ENCODE peak calls at places on chromosome 11, in seven cellular contexts. E is HCT116, M is H1, A is K562, N is SK-N-SH, P is GM12878, J is HepG2. B is an unnamed sample.

GRCh38 chr11:116312560-116313340 is 460.0 kb downstream of the BUD13 start:
- DNase-seq in E (no peak), M (peak), A (no peak), N (peak), P (no peak), J (no peak), B (peak)

GRCh38 chr11:125901872-125902271 is 1.1 kb downstream of the PUS3 start:
- DNase-seq in E (no peak), M (no peak), A (no peak), N (no peak), P (no peak), J (no peak), B (no peak)

GRCh38 chr11:43504316-43504950 is 145.7 kb downstream of the TTC17 start:
- DNase-seq in E (peak), M (peak), A (peak), N (peak), P (no peak), J (peak), B (peak)

GRCh38 chr11:72786305-72787261 is 7.3 kb downstream of the STARD10 start:
- DNase-seq in E (no peak), M (no peak), A (no peak), N (no peak), P (no peak), J (peak), B (peak)

GRCh38 chr11:13169709-13170108 is 107.9 kb upstream of the BMAL1 start:
- DNase-seq in E (peak), M (no peak), A (peak), N (no peak), P (no peak), J (no peak), B (no peak)

GRCh38 chr11:86553322-86553721 is 119.1 kb downstream of the ME3 start:
- DNase-seq in E (no peak), M (no peak), A (no peak), N (no peak), P (no peak), J (no peak), B (no peak)

GRCh38 chr11:134050541-134051383 is 18.1 kb upstream of the JAM3 start:
- DNase-seq in E (peak), M (peak), A (peak), N (peak), P (no peak), J (peak), B (peak)

GRCh38 chr11:38411149-38411548 is 1813.1 kb upstream of the RAG2 start:
- DNase-seq in E (no peak), M (no peak), A (peak), N (no peak), P (no peak), J (no peak), B (no peak)

GRCh38 chr11:127711748-127712147 is 711.2 kb upstream of the KIRREL3 start:
- DNase-seq in E (no peak), M (no peak), A (no peak), N (no peak), P (no peak), J (no peak), B (no peak)

GRCh38 chr11:78798567-78799170 is 224.0 kb upstream of the NARS2 start:
- DNase-seq in E (peak), M (peak), A (peak), N (peak), P (no peak), J (peak), B (no peak)

GRCh38 chr11:27467181-27467913 is 5.2 kb downstream of the LGR4 start:
- DNase-seq in E (no peak), M (no peak), A (no peak), N (no peak), P (no peak), J (peak), B (no peak)

GRCh38 chr11:27466363-27466762 is 6.2 kb downstream of the LGR4 start:
- DNase-seq in E (no peak), M (no peak), A (no peak), N (no peak), P (no peak), J (no peak), B (no peak)

GRCh38 chr11:27465629-27466028 is 7.0 kb downstream of the LGR4 start:
- DNase-seq in E (no peak), M (no peak), A (no peak), N (no peak), P (no peak), J (no peak), B (no peak)

GRCh38 chr11:27462543-27462942 is 10.0 kb downstream of the LGR4 start:
- DNase-seq in E (no peak), M (no peak), A (peak), N (no peak), P (no peak), J (no peak), B (no peak)

GRCh38 chr11:27464155-27464759 is 8.3 kb downstream of the LGR4 start:
- DNase-seq in E (no peak), M (no peak), A (peak), N (no peak), P (no peak), J (no peak), B (peak)
- TF ChIP-seq JUND in E (no peak), M (no peak), A (no peak), N (no peak), P (no peak), J (no peak), B (no peak)

GRCh38 chr11:17559341-17560087 is 12.5 kb downstream of the OTOG start:
- DNase-seq in E (no peak), M (no peak), A (no peak), N (no peak), P (no peak), J (no peak), B (no peak)

GRCh38 chr11:17563248-17563647 is 16.2 kb downstream of the OTOG start:
- DNase-seq in E (no peak), M (no peak), A (no peak), N (no peak), P (no peak), J (no peak), B (peak)

GRCh38 chr11:17560281-17561110 is 13.4 kb downstream of the OTOG start:
- DNase-seq in E (no peak), M (no peak), A (no peak), N (no peak), P (no peak), J (no peak), B (no peak)

GRCh38 chr11:17561111-17561415 is 14.0 kb downstream of the OTOG start:
- DNase-seq in E (no peak), M (no peak), A (no peak), N (no peak), P (no peak), J (no peak), B (no peak)

GRCh38 chr11:17561466-17562001 is 14.5 kb downstream of the OTOG start:
- DNase-seq in E (no peak), M (no peak), A (no peak), N (no peak), P (no peak), J (no peak), B (no peak)
- TF ChIP-seq JUND in E (no peak), M (no peak), A (no peak), N (no peak), P (no peak), J (no peak), B (no peak)

GRCh38 chr11:1049911-1050580 is 13.5 kb upstream of the MUC6 start:
- DNase-seq in E (no peak), M (no peak), A (no peak), N (peak), P (no peak), J (no peak), B (no peak)

GRCh38 chr11:1049071-1049405 is 12.5 kb upstream of the MUC6 start:
- DNase-seq in E (no peak), M (no peak), A (no peak), N (no peak), P (no peak), J (no peak), B (no peak)

GRCh38 chr11:1048375-1049070 is 12.0 kb upstream of the MUC6 start:
- DNase-seq in E (no peak), M (no peak), A (no peak), N (peak), P (no peak), J (no peak), B (no peak)

GRCh38 chr11:1050581-1051355 is 14.2 kb upstream of the MUC6 start:
- DNase-seq in E (peak), M (peak), A (peak), N (peak), P (no peak), J (peak), B (peak)

GRCh38 chr11:1049431-1049891 is 12.9 kb upstream of the MUC6 start:
- DNase-seq in E (no peak), M (no peak), A (no peak), N (no peak), P (no peak), J (no peak), B (no peak)
- TF ChIP-seq JUND in E (no peak), M (no peak), A (no peak), N (no peak), P (no peak), J (no peak), B (no peak)

DNA sequence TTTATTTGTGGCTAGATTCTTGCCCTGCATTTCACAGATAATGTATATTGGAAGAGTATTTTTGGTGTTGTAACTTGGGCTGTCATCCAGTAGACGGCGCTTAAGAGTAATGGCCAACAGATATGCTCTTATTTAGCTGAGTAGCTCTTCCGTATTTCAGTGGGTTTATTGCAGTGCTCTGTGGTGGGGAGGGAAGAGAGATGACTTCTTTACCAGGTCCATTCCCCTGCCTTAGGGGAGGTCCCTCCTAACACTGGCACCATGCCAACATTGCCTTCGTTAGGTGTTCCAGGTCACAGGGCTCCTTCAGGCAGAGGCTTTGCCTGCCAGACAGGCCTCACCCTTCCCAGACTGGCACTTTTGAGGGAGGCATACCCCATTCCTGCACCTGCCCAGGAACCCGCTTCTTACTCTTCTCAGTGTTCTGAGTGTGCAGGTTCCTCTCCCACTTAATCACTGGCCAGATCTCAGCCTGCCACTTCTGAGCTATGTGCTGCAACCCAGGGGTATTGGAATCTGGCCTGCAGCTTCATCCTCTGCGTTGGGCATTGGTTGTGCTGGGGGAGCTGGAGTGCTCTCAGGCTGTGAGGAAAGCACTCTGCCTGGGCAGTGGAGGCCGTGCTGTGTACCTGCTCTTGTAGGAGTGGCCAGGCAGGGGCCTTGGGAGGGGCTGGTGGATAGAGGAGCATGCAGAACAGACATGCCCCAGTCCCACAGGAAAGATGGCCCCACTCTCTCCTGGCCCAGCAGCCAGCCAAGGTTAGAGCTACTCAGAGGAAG is 29.4 kb upstream of the SLN start:
- DNase-seq in E (peak), M (peak), A (peak), N (peak), P (peak), J (peak), B (peak)
- TF ChIP-seq JUND in E (no peak), M (no peak), A (no peak), N (no peak), P (no peak), J (no peak), B (no peak)

DNA sequence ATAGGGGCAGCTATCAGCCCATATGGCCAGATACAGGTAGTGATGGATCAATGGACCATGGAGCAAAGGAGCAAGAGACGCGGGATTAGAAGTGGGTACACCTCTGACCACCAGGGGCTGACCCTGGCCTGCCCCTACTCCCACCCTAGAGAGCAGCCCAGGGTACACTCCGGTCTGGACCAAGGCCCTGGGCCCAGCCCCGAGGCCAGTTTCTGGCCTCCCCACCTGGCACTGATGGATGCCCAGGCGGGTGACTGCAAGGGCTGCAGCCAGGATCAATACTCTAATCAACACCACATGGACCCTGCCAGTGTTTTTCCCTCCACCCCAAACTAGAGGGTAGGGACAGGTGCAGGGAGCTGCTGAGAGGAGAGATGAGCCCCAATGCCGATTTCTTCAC is 74.1 kb upstream of the NECTIN1 start:
- DNase-seq in E (no peak), M (no peak), A (no peak), N (no peak), P (no peak), J (no peak), B (no peak)
- TF ChIP-seq JUND in E (no peak), M (no peak), A (no peak), N (no peak), P (no peak), J (no peak), B (no peak)

DNA sequence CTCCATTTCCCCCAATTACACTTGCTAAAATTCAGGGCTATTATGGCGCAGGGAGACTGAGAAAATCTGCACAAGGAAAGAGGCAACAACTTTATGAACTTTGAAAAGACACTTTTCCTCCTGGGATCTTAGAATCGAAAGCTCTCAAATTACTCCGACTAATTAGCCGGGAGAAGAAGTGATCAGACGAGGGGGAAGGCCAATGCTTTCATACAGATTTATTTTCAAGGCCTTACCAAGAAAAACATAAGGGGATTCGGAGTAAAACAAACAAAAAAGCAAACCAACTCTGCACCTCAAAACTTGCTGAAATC is 1.6 kb downstream of the PAX6 start:
- DNase-seq in E (no peak), M (no peak), A (no peak), N (no peak), P (no peak), J (no peak), B (no peak)
- TF ChIP-seq JUND in E (no peak), M (no peak), A (no peak), N (no peak), P (no peak), J (no peak), B (no peak)

GRCh38 chr11:57637626-57638004 is 12.1 kb downstream of the YPEL4 start:
- DNase-seq in E (no peak), M (no peak), A (no peak), N (peak), P (no peak), J (no peak), B (no peak)
- TF ChIP-seq JUND in E (no peak), M (no peak), A (no peak), N (no peak), P (no peak), J (no peak), B (no peak)

GRCh38 chr11:129148487-129148886 is 43.6 kb downstream of the ARHGAP32 start:
- DNase-seq in E (no peak), M (no peak), A (no peak), N (no peak), P (no peak), J (no peak), B (peak)
- TF ChIP-seq JUND in E (no peak), M (no peak), A (no peak), N (no peak), P (no peak), J (no peak), B (no peak)

GRCh38 chr11:1262172-1263006 is 39.5 kb downstream of the MUC5B start:
- DNase-seq in E (peak), M (peak), A (peak), N (peak), P (peak), J (peak), B (peak)
- TF ChIP-seq JUND in E (no peak), M (no peak), A (peak), N (no peak), P (no peak), J (no peak), B (no peak)

GRCh38 chr11:74464746-74465145 is 2.6 kb downstream of the KCNE3 start:
- DNase-seq in E (no peak), M (no peak), A (no peak), N (no peak), P (no peak), J (no peak), B (no peak)
- TF ChIP-seq JUND in E (no peak), M (no peak), A (no peak), N (no peak), P (no peak), J (no peak), B (no peak)